ENCODE peak calls at places on chromosomes 16 and 17, in eight cellular contexts. One of them, this sample, is unnamed.
A peak's percentile ranks its signal among the peaks of the same experiment; 100 is the strongest.

GRCh38 chr17:10050597-10051101 is 145.6 kb upstream of the RCVRN start:
- DNase-seq in posterior vena cava: peak; percentile 81
- DNase-seq in iPS DF 19.7: no peak
- DNase-seq in naive thymus-derived CD4-positive, alpha-beta T cell: no peak
- DNase-seq in fibroblast of gingiva: no peak
- DNase-seq in stimulated activated CD4-positive, alpha-beta T cell treated with anti-CD3 and anti-CD28 coated beads, TNF-alpha, amount 100 ng/mL, for 48 hours: no peak
- DNase-seq in stimulated activated CD8-positive, alpha-beta memory T cell treated with anti-CD3 and anti-CD28 coated beads, Interleukin-12 subunit alpha, Interleukin-12 subunit beta, amount 100 ng/mL, for 4 hours: no peak
- DNase-seq in occipital lobe: no peak
- DNase-seq in this sample: no peak

GRCh38 chr17:44266402-44267164 is 1.4 kb downstream of the SLC4A1 start:
- DNase-seq in posterior vena cava: no peak
- DNase-seq in iPS DF 19.7: no peak
- DNase-seq in naive thymus-derived CD4-positive, alpha-beta T cell: no peak
- DNase-seq in fibroblast of gingiva: no peak
- DNase-seq in stimulated activated CD4-positive, alpha-beta T cell treated with anti-CD3 and anti-CD28 coated beads, TNF-alpha, amount 100 ng/mL, for 48 hours: no peak
- DNase-seq in stimulated activated CD8-positive, alpha-beta memory T cell treated with anti-CD3 and anti-CD28 coated beads, Interleukin-12 subunit alpha, Interleukin-12 subunit beta, amount 100 ng/mL, for 4 hours: no peak
- DNase-seq in occipital lobe: no peak
- DNase-seq in this sample: no peak

GRCh38 chr16:86805210-86805609 is 226.9 kb downstream of the FOXL1 start:
- DNase-seq in posterior vena cava: no peak
- DNase-seq in iPS DF 19.7: no peak
- DNase-seq in naive thymus-derived CD4-positive, alpha-beta T cell: no peak
- DNase-seq in fibroblast of gingiva: no peak
- DNase-seq in stimulated activated CD4-positive, alpha-beta T cell treated with anti-CD3 and anti-CD28 coated beads, TNF-alpha, amount 100 ng/mL, for 48 hours: no peak
- DNase-seq in stimulated activated CD8-positive, alpha-beta memory T cell treated with anti-CD3 and anti-CD28 coated beads, Interleukin-12 subunit alpha, Interleukin-12 subunit beta, amount 100 ng/mL, for 4 hours: no peak
- DNase-seq in occipital lobe: no peak
- DNase-seq in this sample: no peak

GRCh38 chr16:19841184-19841583 is 43.5 kb downstream of the GPRC5B start:
- DNase-seq in posterior vena cava: no peak
- DNase-seq in iPS DF 19.7: no peak
- DNase-seq in naive thymus-derived CD4-positive, alpha-beta T cell: no peak
- DNase-seq in fibroblast of gingiva: no peak
- DNase-seq in stimulated activated CD4-positive, alpha-beta T cell treated with anti-CD3 and anti-CD28 coated beads, TNF-alpha, amount 100 ng/mL, for 48 hours: no peak
- DNase-seq in stimulated activated CD8-positive, alpha-beta memory T cell treated with anti-CD3 and anti-CD28 coated beads, Interleukin-12 subunit alpha, Interleukin-12 subunit beta, amount 100 ng/mL, for 4 hours: no peak
- DNase-seq in occipital lobe: no peak
- DNase-seq in this sample: no peak

GRCh38 chr17:78929908-78930775 is 5.0 kb upstream of the TIMP2 start:
- DNase-seq in posterior vena cava: no peak
- DNase-seq in iPS DF 19.7: no peak
- DNase-seq in naive thymus-derived CD4-positive, alpha-beta T cell: no peak
- DNase-seq in fibroblast of gingiva: no peak
- DNase-seq in stimulated activated CD4-positive, alpha-beta T cell treated with anti-CD3 and anti-CD28 coated beads, TNF-alpha, amount 100 ng/mL, for 48 hours: no peak
- DNase-seq in stimulated activated CD8-positive, alpha-beta memory T cell treated with anti-CD3 and anti-CD28 coated beads, Interleukin-12 subunit alpha, Interleukin-12 subunit beta, amount 100 ng/mL, for 4 hours: no peak
- DNase-seq in occipital lobe: no peak
- DNase-seq in this sample: peak; percentile 45

GRCh38 chr17:62652251-62653001 is 25.0 kb downstream of the MRC2 start:
- DNase-seq in posterior vena cava: peak; percentile 91
- DNase-seq in iPS DF 19.7: no peak
- DNase-seq in naive thymus-derived CD4-positive, alpha-beta T cell: peak; percentile 47
- DNase-seq in fibroblast of gingiva: peak; percentile 81
- DNase-seq in stimulated activated CD4-positive, alpha-beta T cell treated with anti-CD3 and anti-CD28 coated beads, TNF-alpha, amount 100 ng/mL, for 48 hours: peak; percentile 14
- DNase-seq in stimulated activated CD8-positive, alpha-beta memory T cell treated with anti-CD3 and anti-CD28 coated beads, Interleukin-12 subunit alpha, Interleukin-12 subunit beta, amount 100 ng/mL, for 4 hours: peak; percentile 13
- DNase-seq in occipital lobe: no peak
- DNase-seq in this sample: peak; percentile 93

GRCh38 chr16:50067290-50067853 is 1.6 kb downstream of the HEATR3 start:
- DNase-seq in posterior vena cava: no peak
- DNase-seq in iPS DF 19.7: no peak
- DNase-seq in naive thymus-derived CD4-positive, alpha-beta T cell: no peak
- DNase-seq in fibroblast of gingiva: peak; percentile 57
- DNase-seq in stimulated activated CD4-positive, alpha-beta T cell treated with anti-CD3 and anti-CD28 coated beads, TNF-alpha, amount 100 ng/mL, for 48 hours: peak; percentile 31
- DNase-seq in stimulated activated CD8-positive, alpha-beta memory T cell treated with anti-CD3 and anti-CD28 coated beads, Interleukin-12 subunit alpha, Interleukin-12 subunit beta, amount 100 ng/mL, for 4 hours: no peak
- DNase-seq in occipital lobe: no peak
- DNase-seq in this sample: no peak

GRCh38 chr17:27644586-27644985 is 13.6 kb downstream of the LGALS9 start:
- DNase-seq in posterior vena cava: no peak
- DNase-seq in iPS DF 19.7: no peak
- DNase-seq in naive thymus-derived CD4-positive, alpha-beta T cell: no peak
- DNase-seq in fibroblast of gingiva: peak; percentile 55
- DNase-seq in stimulated activated CD4-positive, alpha-beta T cell treated with anti-CD3 and anti-CD28 coated beads, TNF-alpha, amount 100 ng/mL, for 48 hours: no peak
- DNase-seq in stimulated activated CD8-positive, alpha-beta memory T cell treated with anti-CD3 and anti-CD28 coated beads, Interleukin-12 subunit alpha, Interleukin-12 subunit beta, amount 100 ng/mL, for 4 hours: no peak
- DNase-seq in occipital lobe: no peak
- DNase-seq in this sample: no peak

GRCh38 chr17:8001976-8002645 is at the start of gene GUCY2D:
- DNase-seq in posterior vena cava: no peak
- DNase-seq in iPS DF 19.7: no peak
- DNase-seq in naive thymus-derived CD4-positive, alpha-beta T cell: no peak
- DNase-seq in fibroblast of gingiva: no peak
- DNase-seq in stimulated activated CD4-positive, alpha-beta T cell treated with anti-CD3 and anti-CD28 coated beads, TNF-alpha, amount 100 ng/mL, for 48 hours: no peak
- DNase-seq in stimulated activated CD8-positive, alpha-beta memory T cell treated with anti-CD3 and anti-CD28 coated beads, Interleukin-12 subunit alpha, Interleukin-12 subunit beta, amount 100 ng/mL, for 4 hours: no peak
- DNase-seq in occipital lobe: no peak
- DNase-seq in this sample: no peak

GRCh38 chr17:61221597-61222471 is 177.8 kb upstream of the TBX2 start:
- DNase-seq in posterior vena cava: no peak
- DNase-seq in iPS DF 19.7: no peak
- DNase-seq in naive thymus-derived CD4-positive, alpha-beta T cell: peak; percentile 24
- DNase-seq in fibroblast of gingiva: no peak
- DNase-seq in stimulated activated CD4-positive, alpha-beta T cell treated with anti-CD3 and anti-CD28 coated beads, TNF-alpha, amount 100 ng/mL, for 48 hours: no peak
- DNase-seq in stimulated activated CD8-positive, alpha-beta memory T cell treated with anti-CD3 and anti-CD28 coated beads, Interleukin-12 subunit alpha, Interleukin-12 subunit beta, amount 100 ng/mL, for 4 hours: no peak
- DNase-seq in occipital lobe: no peak
- DNase-seq in this sample: no peak

GRCh38 chr17:2694381-2695242 is 17.0 kb downstream of the CLUH start:
- DNase-seq in posterior vena cava: peak; percentile 73
- DNase-seq in iPS DF 19.7: no peak
- DNase-seq in naive thymus-derived CD4-positive, alpha-beta T cell: peak; percentile 16
- DNase-seq in fibroblast of gingiva: no peak
- DNase-seq in stimulated activated CD4-positive, alpha-beta T cell treated with anti-CD3 and anti-CD28 coated beads, TNF-alpha, amount 100 ng/mL, for 48 hours: no peak
- DNase-seq in stimulated activated CD8-positive, alpha-beta memory T cell treated with anti-CD3 and anti-CD28 coated beads, Interleukin-12 subunit alpha, Interleukin-12 subunit beta, amount 100 ng/mL, for 4 hours: no peak
- DNase-seq in occipital lobe: no peak
- DNase-seq in this sample: no peak

GRCh38 chr17:72891627-72892026 is 200.9 kb downstream of the SLC39A11 start:
- DNase-seq in posterior vena cava: no peak
- DNase-seq in iPS DF 19.7: no peak
- DNase-seq in naive thymus-derived CD4-positive, alpha-beta T cell: no peak
- DNase-seq in fibroblast of gingiva: no peak
- DNase-seq in stimulated activated CD4-positive, alpha-beta T cell treated with anti-CD3 and anti-CD28 coated beads, TNF-alpha, amount 100 ng/mL, for 48 hours: no peak
- DNase-seq in stimulated activated CD8-positive, alpha-beta memory T cell treated with anti-CD3 and anti-CD28 coated beads, Interleukin-12 subunit alpha, Interleukin-12 subunit beta, amount 100 ng/mL, for 4 hours: no peak
- DNase-seq in occipital lobe: no peak
- DNase-seq in this sample: no peak

GRCh38 chr17:14744716-14745115 is 443.8 kb downstream of the HS3ST3B1 start:
- DNase-seq in posterior vena cava: no peak
- DNase-seq in iPS DF 19.7: no peak
- DNase-seq in naive thymus-derived CD4-positive, alpha-beta T cell: no peak
- DNase-seq in fibroblast of gingiva: no peak
- DNase-seq in stimulated activated CD4-positive, alpha-beta T cell treated with anti-CD3 and anti-CD28 coated beads, TNF-alpha, amount 100 ng/mL, for 48 hours: no peak
- DNase-seq in stimulated activated CD8-positive, alpha-beta memory T cell treated with anti-CD3 and anti-CD28 coated beads, Interleukin-12 subunit alpha, Interleukin-12 subunit beta, amount 100 ng/mL, for 4 hours: no peak
- DNase-seq in occipital lobe: no peak
- DNase-seq in this sample: no peak

GRCh38 chr16:68980695-68981315 is 124.6 kb upstream of the HAS3 start:
- DNase-seq in posterior vena cava: no peak
- DNase-seq in iPS DF 19.7: no peak
- DNase-seq in naive thymus-derived CD4-positive, alpha-beta T cell: no peak
- DNase-seq in fibroblast of gingiva: no peak
- DNase-seq in stimulated activated CD4-positive, alpha-beta T cell treated with anti-CD3 and anti-CD28 coated beads, TNF-alpha, amount 100 ng/mL, for 48 hours: no peak
- DNase-seq in stimulated activated CD8-positive, alpha-beta memory T cell treated with anti-CD3 and anti-CD28 coated beads, Interleukin-12 subunit alpha, Interleukin-12 subunit beta, amount 100 ng/mL, for 4 hours: no peak
- DNase-seq in occipital lobe: no peak
- DNase-seq in this sample: no peak

GRCh38 chr16:16083421-16084156 is 134.2 kb downstream of the ABCC1 start:
- DNase-seq in posterior vena cava: no peak
- DNase-seq in iPS DF 19.7: no peak
- DNase-seq in naive thymus-derived CD4-positive, alpha-beta T cell: no peak
- DNase-seq in fibroblast of gingiva: no peak
- DNase-seq in stimulated activated CD4-positive, alpha-beta T cell treated with anti-CD3 and anti-CD28 coated beads, TNF-alpha, amount 100 ng/mL, for 48 hours: peak; percentile 8
- DNase-seq in stimulated activated CD8-positive, alpha-beta memory T cell treated with anti-CD3 and anti-CD28 coated beads, Interleukin-12 subunit alpha, Interleukin-12 subunit beta, amount 100 ng/mL, for 4 hours: no peak
- DNase-seq in occipital lobe: no peak
- DNase-seq in this sample: no peak

GRCh38 chr17:73291260-73291801 is 20.5 kb downstream of the CDC42EP4 start:
- DNase-seq in posterior vena cava: peak; percentile 95
- DNase-seq in iPS DF 19.7: no peak
- DNase-seq in naive thymus-derived CD4-positive, alpha-beta T cell: no peak
- DNase-seq in fibroblast of gingiva: peak; percentile 90
- DNase-seq in stimulated activated CD4-positive, alpha-beta T cell treated with anti-CD3 and anti-CD28 coated beads, TNF-alpha, amount 100 ng/mL, for 48 hours: no peak
- DNase-seq in stimulated activated CD8-positive, alpha-beta memory T cell treated with anti-CD3 and anti-CD28 coated beads, Interleukin-12 subunit alpha, Interleukin-12 subunit beta, amount 100 ng/mL, for 4 hours: no peak
- DNase-seq in occipital lobe: no peak
- DNase-seq in this sample: peak; percentile 91

GRCh38 chr17:13269196-13269595 is 251.4 kb upstream of the ELAC2 start:
- DNase-seq in posterior vena cava: no peak
- DNase-seq in iPS DF 19.7: no peak
- DNase-seq in naive thymus-derived CD4-positive, alpha-beta T cell: no peak
- DNase-seq in fibroblast of gingiva: no peak
- DNase-seq in stimulated activated CD4-positive, alpha-beta T cell treated with anti-CD3 and anti-CD28 coated beads, TNF-alpha, amount 100 ng/mL, for 48 hours: no peak
- DNase-seq in stimulated activated CD8-positive, alpha-beta memory T cell treated with anti-CD3 and anti-CD28 coated beads, Interleukin-12 subunit alpha, Interleukin-12 subunit beta, amount 100 ng/mL, for 4 hours: no peak
- DNase-seq in occipital lobe: no peak
- DNase-seq in this sample: no peak

GRCh38 chr16:718922-719321 is 2.0 kb upstream of the ANTKMT start:
- DNase-seq in posterior vena cava: no peak
- DNase-seq in iPS DF 19.7: no peak
- DNase-seq in naive thymus-derived CD4-positive, alpha-beta T cell: no peak
- DNase-seq in fibroblast of gingiva: no peak
- DNase-seq in stimulated activated CD4-positive, alpha-beta T cell treated with anti-CD3 and anti-CD28 coated beads, TNF-alpha, amount 100 ng/mL, for 48 hours: no peak
- DNase-seq in stimulated activated CD8-positive, alpha-beta memory T cell treated with anti-CD3 and anti-CD28 coated beads, Interleukin-12 subunit alpha, Interleukin-12 subunit beta, amount 100 ng/mL, for 4 hours: no peak
- DNase-seq in occipital lobe: no peak
- DNase-seq in this sample: no peak